ENCODE peak calls at places on chromosomes 2 and 18, in four cellular contexts. X is WTC11, P is K562, G is A549. N is an unnamed sample.

GRCh38 chr2:215764441-215765048 is 248.8 kb downstream of the MREG start:
- DNase-seq in X (no peak), P (peak), G (no peak), N (no peak)

GRCh38 chr2:240060977-240061591 is 7.8 kb upstream of the OR6B3 start:
- DNase-seq in X (no peak), P (peak), G (peak), N (peak)

GRCh38 chr2:47767880-47768609 is 14.9 kb upstream of the MSH6 start:
- DNase-seq in X (peak), P (peak), G (peak), N (peak)

GRCh38 chr2:207686812-207687211 is 24.6 kb upstream of the CCNYL1 start:
- DNase-seq in X (no peak), P (no peak), G (no peak), N (no peak)

GRCh38 chr2:15776992-15777702 is 163.2 kb upstream of the MYCN start:
- DNase-seq in X (no peak), P (no peak), G (no peak), N (no peak)

GRCh38 chr18:8176105-8176504 is 433.1 kb upstream of the RAB12 start:
- DNase-seq in X (no peak), P (no peak), G (no peak), N (no peak)

GRCh38 chr2:240397924-240398611 is 37.4 kb upstream of the GPC1 start:
- DNase-seq in X (no peak), P (no peak), G (no peak), N (no peak)

GRCh38 chr2:234335676-234336228 is 161.1 kb downstream of the ARL4C start:
- DNase-seq in X (no peak), P (no peak), G (no peak), N (no peak)

GRCh38 chr2:145595296-145595695 is 1075.4 kb upstream of the ZEB2 start:
- DNase-seq in X (no peak), P (no peak), G (no peak), N (no peak)

GRCh38 chr18:1488957-1489356 is 584.3 kb downstream of the ADCYAP1 start:
- DNase-seq in X (no peak), P (no peak), G (no peak), N (no peak)

GRCh38 chr2:121257476-121257831 is 27.5 kb downstream of the TFCP2L1 start:
- DNase-seq in X (no peak), P (no peak), G (no peak), N (no peak)

GRCh38 chr18:23487738-23488625 is 15.3 kb upstream of the RMC1 start:
- DNase-seq in X (no peak), P (peak), G (no peak), N (peak)

GRCh38 chr2:95043300-95043786 is 17.8 kb downstream of the MAL start:
- DNase-seq in X (no peak), P (no peak), G (no peak), N (no peak)

GRCh38 chr2:160494243-160494642 is 636 bp upstream of the RBMS1 start:
- DNase-seq in X (no peak), P (no peak), G (no peak), N (no peak)

DNA sequence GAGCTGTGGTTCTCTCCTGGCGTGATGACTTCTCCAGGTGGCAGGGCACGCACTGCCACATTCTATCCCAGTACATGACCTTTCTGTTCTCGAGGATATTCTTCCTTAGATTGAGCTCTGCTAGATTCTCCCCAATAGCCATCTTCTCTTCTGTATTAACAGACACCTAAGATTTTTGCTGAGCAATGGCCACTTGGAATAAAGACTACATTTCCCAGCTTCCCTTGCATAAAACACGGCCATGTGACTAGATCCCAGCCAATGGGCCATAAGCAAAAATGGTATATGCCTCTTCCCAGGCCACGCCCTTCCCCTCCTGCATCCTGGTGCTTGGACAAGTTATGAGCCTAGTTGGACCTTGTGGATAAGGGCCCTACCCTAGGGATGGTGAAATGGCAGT is 82.1 kb downstream of the EIF2AK3 start:
- DNase-seq in X (peak), P (peak), G (peak), N (peak)
- TF ChIP-seq NR3C1 in X (no peak), P (no peak), G (no peak), N (no peak)

DNA sequence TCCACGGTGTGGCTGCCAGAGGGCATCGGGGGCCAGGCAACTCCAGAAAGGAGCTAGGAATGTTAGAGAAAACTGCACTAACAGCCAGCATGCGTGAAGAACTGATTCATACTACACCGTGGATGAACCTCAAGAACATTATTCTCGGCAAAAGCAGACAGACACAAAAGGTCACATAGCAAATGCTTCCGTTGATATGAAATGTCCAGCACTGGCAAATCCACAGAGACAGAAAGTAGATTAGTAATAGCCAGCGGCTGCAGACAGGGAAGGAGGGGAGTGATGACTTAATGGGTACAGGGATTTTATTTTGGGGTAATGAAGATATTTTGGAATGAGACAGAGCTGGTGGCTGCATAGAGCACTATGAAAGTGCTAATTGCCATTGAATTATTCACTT is 37.4 kb downstream of the SCTR start:
- DNase-seq in X (no peak), P (no peak), G (no peak), N (no peak)
- TF ChIP-seq NR3C1 in X (no peak), P (no peak), G (no peak), N (no peak)

DNA sequence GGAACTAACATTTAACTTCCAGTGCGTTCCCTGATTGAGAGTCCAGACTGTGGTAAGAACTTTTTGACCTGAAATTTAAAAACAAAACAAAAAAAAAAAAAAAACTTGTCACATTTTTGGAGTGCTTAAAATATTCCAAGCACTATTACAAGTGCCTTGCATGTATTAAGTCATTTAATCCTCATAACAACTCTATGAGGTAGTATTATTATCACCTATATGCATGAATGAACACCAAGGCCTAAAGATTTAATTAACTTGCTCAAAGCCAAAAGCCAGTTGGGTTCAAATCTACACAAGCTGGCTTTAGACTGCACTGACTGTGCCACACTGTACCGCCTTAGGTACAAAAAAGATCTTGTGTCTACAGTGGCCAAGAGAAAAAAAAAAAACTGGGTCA is 35.2 kb downstream of the METTL4 start:
- DNase-seq in X (no peak), P (no peak), G (no peak), N (no peak)
- TF ChIP-seq NR3C1 in X (no peak), P (no peak), G (no peak), N (no peak)

DNA sequence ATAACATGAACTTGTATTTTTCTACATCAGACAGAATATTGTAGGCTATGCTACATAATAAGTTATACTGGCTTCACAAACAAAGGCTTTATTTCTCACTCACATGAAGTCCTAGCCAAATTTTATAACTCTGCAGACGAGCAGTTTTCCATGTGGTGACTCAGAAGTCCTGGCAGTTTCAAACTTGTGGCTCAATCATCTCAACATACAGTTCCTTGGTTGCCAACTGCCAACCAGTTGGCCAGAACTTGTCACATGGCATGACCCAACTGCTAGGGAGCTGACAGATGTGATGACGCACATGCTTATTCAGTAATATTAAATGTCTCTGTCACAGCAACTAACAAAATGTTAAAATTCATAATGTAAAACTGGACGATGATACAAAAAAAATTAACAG is 63.8 kb upstream of the ZC3H15 start:
- DNase-seq in X (no peak), P (no peak), G (no peak), N (no peak)
- TF ChIP-seq NR3C1 in X (no peak), P (no peak), G (no peak), N (no peak)

DNA sequence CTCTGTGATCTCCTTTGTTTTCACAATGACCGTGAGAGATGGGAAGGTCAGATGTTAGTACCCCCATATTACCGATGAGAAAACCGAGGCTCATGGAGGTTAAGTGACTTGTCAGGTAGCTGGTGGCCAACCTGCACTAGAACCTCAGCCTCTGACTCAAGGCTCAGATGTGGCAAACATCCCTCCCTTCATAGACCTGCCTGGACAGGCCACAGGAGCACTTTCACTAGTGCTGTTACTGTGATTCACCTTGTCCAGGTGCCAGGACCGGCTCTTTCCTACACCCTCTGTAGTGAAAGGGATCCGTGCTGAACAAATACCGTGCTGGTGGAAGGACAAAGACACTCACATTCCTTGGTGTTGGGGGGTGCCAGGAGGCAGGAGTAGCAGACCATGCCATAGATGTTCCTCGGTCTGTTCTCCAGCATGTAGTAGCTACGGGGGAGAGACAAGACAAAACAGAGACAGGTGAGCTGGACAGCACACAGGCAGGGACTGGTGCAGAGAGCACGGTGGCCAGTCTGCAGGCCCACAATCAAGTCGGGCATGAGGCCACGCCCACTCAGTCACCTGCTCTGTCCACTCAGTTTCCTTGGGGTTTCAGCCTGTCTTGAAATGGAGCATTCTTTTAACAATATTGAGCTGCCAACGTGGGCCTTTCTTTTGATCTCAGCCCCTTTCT is 65.9 kb downstream of the EDAR start:
- DNase-seq in X (no peak), P (no peak), G (no peak), N (no peak)
- TF ChIP-seq NR3C1 in X (no peak), P (no peak), G (no peak), N (no peak)

N was measured in HepG2.